ENCODE peak calls at places on chromosomes 2 and 18, in five cellular contexts. I is posterior cingulate gyrus, B is caudate nucleus, P is activated T-cell treated with anti-CD3 and anti-CD28 coated beads for 1 hour, F is T follicular helper cell. Z is an unnamed sample.

GRCh38 chr18:3107740-3108151 is 94.8 kb upstream of the LPIN2 start:
- DNase-seq in I (no peak), B (no peak), P (no peak), F (no peak), Z (no peak)

GRCh38 chr2:120912101-120912985 is 176.7 kb downstream of the GLI2 start:
- DNase-seq in I (no peak), B (no peak), P (no peak), F (no peak), Z (no peak)

GRCh38 chr2:126733795-126734194 is 77.8 kb downstream of the GYPC start:
- DNase-seq in I (no peak), B (no peak), P (no peak), F (no peak), Z (no peak)

GRCh38 chr2:112941753-112942653 is 31.0 kb downstream of the IL37 start:
- DNase-seq in I (peak; percentile 81), B (peak; percentile 28), P (peak; percentile 22), F (peak; percentile 15), Z (peak; percentile 58)

GRCh38 chr2:195612515-195613495 is 44.2 kb upstream of the SLC39A10 start:
- DNase-seq in I (no peak), B (no peak), P (no peak), F (no peak), Z (no peak)

GRCh38 chr2:40364143-40364903 is 87.6 kb downstream of the SLC8A1 start:
- DNase-seq in I (no peak), B (no peak), P (no peak), F (no peak), Z (no peak)

GRCh38 chr2:241096979-241097378 is 5.1 kb downstream of the MTERF4 start:
- DNase-seq in I (no peak), B (no peak), P (no peak), F (no peak), Z (no peak)

GRCh38 chr2:187976259-187976658 is 315.4 kb upstream of the GULP1 start:
- DNase-seq in I (no peak), B (no peak), P (no peak), F (no peak), Z (no peak)

GRCh38 chr2:64143154-64144056 is 815 bp downstream of the PELI1 start:
- DNase-seq in I (peak; percentile 21), B (no peak), P (peak; percentile 9), F (peak; percentile 19), Z (peak; percentile 62)

GRCh38 chr2:225889452-225889851 is 489.9 kb downstream of the NYAP2 start:
- DNase-seq in I (no peak), B (no peak), P (no peak), F (no peak), Z (peak; percentile 52)

GRCh38 chr2:46299365-46300263 is 2.4 kb downstream of the EPAS1 start:
- DNase-seq in I (peak; percentile 8), B (no peak), P (no peak), F (no peak), Z (peak; percentile 29)

GRCh38 chr18:23071285-23071684 is 64.0 kb upstream of the CABLES1 start:
- DNase-seq in I (no peak), B (no peak), P (peak; percentile 68), F (peak; percentile 73), Z (no peak)

GRCh38 chr18:28357785-28358401 is 181.0 kb upstream of the CDH2 start:
- DNase-seq in I (no peak), B (no peak), P (no peak), F (no peak), Z (no peak)

GRCh38 chr2:83874066-83874465 is 585.0 kb downstream of the SUCLG1 start:
- DNase-seq in I (no peak), B (no peak), P (no peak), F (no peak), Z (no peak)

GRCh38 chr18:4270988-4271387 is 184.1 kb downstream of the DLGAP1 start:
- DNase-seq in I (no peak), B (no peak), P (no peak), F (no peak), Z (no peak)

GRCh38 chr2:30325542-30326328 is 94.4 kb downstream of the LBH start:
- DNase-seq in I (no peak), B (no peak), P (no peak), F (no peak), Z (no peak)

GRCh38 chr2:48771241-48772014 is 15.9 kb upstream of the LHCGR start:
- DNase-seq in I (no peak), B (no peak), P (no peak), F (no peak), Z (no peak)

GRCh38 chr2:102321954-102322719 is 10.8 kb downstream of the IL1RL1 start:
- DNase-seq in I (no peak), B (no peak), P (no peak), F (no peak), Z (no peak)

GRCh38 chr18:78978336-78979057 is 1.1 kb upstream of the SALL3 start:
- DNase-seq in I (no peak), B (no peak), P (no peak), F (no peak), Z (no peak)

GRCh38 chr18:11657554-11657953 is 31.5 kb upstream of the GNAL start:
- DNase-seq in I (no peak), B (no peak), P (no peak), F (no peak), Z (no peak)

GRCh38 chr18:47436871-47437270 is 185.4 kb upstream of the SKOR2 start:
- DNase-seq in I (no peak), B (no peak), P (no peak), F (no peak), Z (no peak)

GRCh38 chr18:37019157-37019571 is 190.2 kb downstream of the KIAA1328 start:
- DNase-seq in I (no peak), B (no peak), P (no peak), F (no peak), Z (no peak)

GRCh38 chr2:206164261-206164862 is 4.7 kb downstream of the EEF1B2 start:
- DNase-seq in I (peak; percentile 44), B (no peak), P (no peak), F (peak; percentile 30), Z (peak; percentile 26)

GRCh38 chr18:9971313-9971920 is 57.6 kb downstream of the VAPA start:
- DNase-seq in I (peak; percentile 84), B (no peak), P (peak; percentile 61), F (peak; percentile 50), Z (peak; percentile 86)

GRCh38 chr2:226893206-226893605 is 57.4 kb downstream of the RHBDD1 start:
- DNase-seq in I (no peak), B (no peak), P (no peak), F (no peak), Z (no peak)

GRCh38 chr2:24816884-24817283 is 23.7 kb downstream of the CENPO start:
- DNase-seq in I (no peak), B (no peak), P (no peak), F (no peak), Z (no peak)

GRCh38 chr2:127228102-127228501 is 8.0 kb upstream of the CYP27C1 start:
- DNase-seq in I (no peak), B (no peak), P (no peak), F (no peak), Z (no peak)

GRCh38 chr18:28208712-28209265 is 31.9 kb upstream of the CDH2 start:
- DNase-seq in I (no peak), B (no peak), P (no peak), F (no peak), Z (no peak)

GRCh38 chr2:47904903-47905453 is 1.3 kb downstream of the FBXO11 start:
- DNase-seq in I (peak; percentile 19), B (peak; percentile 25), P (peak; percentile 35), F (peak; percentile 12), Z (peak; percentile 36)

GRCh38 chr2:220556658-220557057 is 929.2 kb downstream of the SLC4A3 start:
- DNase-seq in I (no peak), B (no peak), P (no peak), F (no peak), Z (no peak)

GRCh38 chr18:24136967-24137373 is 1.9 kb upstream of the CABYR start:
- DNase-seq in I (no peak), B (no peak), P (no peak), F (no peak), Z (no peak)

GRCh38 chr2:107595749-107596148 is 230.9 kb upstream of the RGPD4 start:
- DNase-seq in I (no peak), B (no peak), P (no peak), F (no peak), Z (no peak)

GRCh38 chr2:99487906-99488305 is 1.9 kb downstream of the REV1 start:
- DNase-seq in I (no peak), B (no peak), P (no peak), F (no peak), Z (no peak)

GRCh38 chr2:190158798-190159434 is 96.4 kb upstream of the MSTN start:
- DNase-seq in I (no peak), B (no peak), P (no peak), F (no peak), Z (no peak)

GRCh38 chr2:119706196-119706595 is 27.2 kb downstream of the TMEM177 start:
- DNase-seq in I (no peak), B (no peak), P (no peak), F (no peak), Z (no peak)

GRCh38 chr2:105239924-105240323 is 1.6 kb upstream of the GPR45 start:
- DNase-seq in I (no peak), B (no peak), P (no peak), F (no peak), Z (no peak)

GRCh38 chr2:66699481-66700180 is 264.7 kb downstream of the MEIS1 start:
- DNase-seq in I (no peak), B (no peak), P (no peak), F (no peak), Z (no peak)

GRCh38 chr2:112585873-112586477 is 1.6 kb downstream of the CHCHD5 start:
- DNase-seq in I (no peak), B (no peak), P (no peak), F (no peak), Z (no peak)

GRCh38 chr2:241102239-241102803 is at the start of gene MTERF4:
- DNase-seq in I (peak; percentile 89), B (no peak), P (peak; percentile 81), F (peak; percentile 82), Z (peak; percentile 86)

GRCh38 chr2:101501443-101501842 is 26.5 kb upstream of the RFX8 start:
- DNase-seq in I (no peak), B (no peak), P (no peak), F (no peak), Z (no peak)

Z was measured in putamen.